ENCODE peak calls at places on chromosomes 11 and 22, in four cellular contexts. O, C, S and J are unnamed samples.

GRCh38 chr11:5204787-5205186 is 4.3 kb upstream of the OR51V1 start:
- DNase-seq in O (peak; percentile 80), C (peak; percentile 68), S (peak; percentile 54), J (peak; percentile 7)

GRCh38 chr22:49084203-49084602 is 743.5 kb downstream of the BRD1 start:
- DNase-seq in O (no peak), C (peak; percentile 37), S (no peak), J (no peak)

GRCh38 chr11:76768091-76769047 is 14.8 kb upstream of the TSKU start:
- DNase-seq in O (peak; percentile 36), C (no peak), S (no peak), J (no peak)

GRCh38 chr11:70692131-70692530 is 293.8 kb downstream of the CTTN start:
- DNase-seq in O (no peak), C (no peak), S (no peak), J (no peak)

GRCh38 chr11:86577663-86578636 is 94.5 kb downstream of the ME3 start:
- DNase-seq in O (peak; percentile 93), C (peak; percentile 58), S (peak; percentile 72), J (no peak)

GRCh38 chr11:17388609-17389204 is at the start of gene KCNJ11:
- DNase-seq in O (no peak), C (no peak), S (peak; percentile 26), J (no peak)

GRCh38 chr11:60625262-60625661 is 74.2 kb upstream of the MS4A8 start:
- DNase-seq in O (peak; percentile 72), C (peak; percentile 53), S (peak; percentile 34), J (peak; percentile 39)

GRCh38 chr22:37069319-37069718 is 17.8 kb downstream of the KCTD17 start:
- DNase-seq in O (peak; percentile 26), C (no peak), S (no peak), J (no peak)

GRCh38 chr11:2099523-2100316 is 39.5 kb downstream of the IGF2 start:
- DNase-seq in O (no peak), C (no peak), S (no peak), J (no peak)

GRCh38 chr22:20486229-20486628 is 9.4 kb downstream of the KLHL22 start:
- DNase-seq in O (peak; percentile 45), C (no peak), S (no peak), J (no peak)

GRCh38 chr11:56089697-56090096 is 3.4 kb upstream of the OR8I2 start:
- DNase-seq in O (no peak), C (no peak), S (no peak), J (no peak)

GRCh38 chr11:115134886-115135285 is 369.3 kb downstream of the CADM1 start:
- DNase-seq in O (no peak), C (no peak), S (no peak), J (no peak)

GRCh38 chr22:41482319-41482935 is 13.5 kb downstream of the ACO2 start:
- DNase-seq in O (peak; percentile 40), C (no peak), S (no peak), J (peak; percentile 15)

GRCh38 chr11:105357146-105357545 is 217.6 kb upstream of the CARD18 start:
- DNase-seq in O (no peak), C (no peak), S (no peak), J (no peak)

GRCh38 chr11:76033699-76034098 is 172.6 kb downstream of the WNT11 start:
- DNase-seq in O (no peak), C (no peak), S (no peak), J (peak; percentile 59)

GRCh38 chr11:80122211-80122610 is 681.4 kb upstream of the TENM4 start:
- DNase-seq in O (no peak), C (no peak), S (no peak), J (no peak)

GRCh38 chr11:86914836-86915519 is 40.2 kb downstream of the FZD4 start:
- DNase-seq in O (no peak), C (no peak), S (no peak), J (no peak)

GRCh38 chr11:126189109-126189929 is 22.1 kb downstream of the RPUSD4 start:
- DNase-seq in O (no peak), C (no peak), S (no peak), J (peak; percentile 87)

GRCh38 chr11:123841189-123841588 is 35.0 kb upstream of the OR6M1 start:
- DNase-seq in O (peak; percentile 11), C (no peak), S (no peak), J (no peak)

GRCh38 chr11:112525270-112525669 is 264.6 kb upstream of the PLET1 start:
- DNase-seq in O (peak; percentile 66), C (no peak), S (no peak), J (no peak)

GRCh38 chr22:29136715-29137700 is 64.2 kb downstream of the KREMEN1 start:
- DNase-seq in O (no peak), C (no peak), S (no peak), J (no peak)
- H3K4me3 ChIP-seq in O (no peak overlapping the region), C (no peak overlapping the region), S (no peak overlapping the region), J (no peak overlapping the region)

GRCh38 chr11:119759747-119760412 is 30.9 kb upstream of the NECTIN1 start:
- DNase-seq in O (no peak), C (no peak), S (no peak), J (no peak)
- H3K4me2 ChIP-seq in O (peak overlapping the region; percentile 18), C (peak overlapping the region; percentile 62), S (no peak overlapping the region), J (no peak overlapping the region)

DNA sequence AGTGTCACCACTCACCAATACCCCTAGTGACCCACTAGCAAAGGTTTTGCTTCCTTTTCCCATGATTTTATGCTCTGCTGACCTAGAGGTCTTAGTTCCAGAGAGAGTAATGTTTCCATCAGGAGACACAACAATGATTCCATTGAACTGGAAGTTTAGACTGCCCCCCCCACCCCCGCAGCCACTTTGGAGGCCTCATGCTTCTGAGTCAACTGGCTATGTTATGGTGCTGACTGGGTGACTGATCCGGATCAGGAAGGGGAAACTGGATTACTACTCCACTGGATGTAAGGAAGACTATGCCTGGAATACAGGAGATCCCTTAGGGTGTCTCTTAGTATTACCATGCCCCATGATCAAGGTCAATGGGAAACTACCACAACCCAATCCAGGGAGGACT is 633.6 kb downstream of the OPCML start:
- DNase-seq in O (no peak), C (no peak), S (no peak), J (no peak)
- H3K9me2 ChIP-seq in O (no peaks in the 10 kb centered on the region), C (no peaks in the 10 kb centered on the region), S (no peaks in the 10 kb centered on the region), J (no peaks in the 10 kb centered on the region)

DNA sequence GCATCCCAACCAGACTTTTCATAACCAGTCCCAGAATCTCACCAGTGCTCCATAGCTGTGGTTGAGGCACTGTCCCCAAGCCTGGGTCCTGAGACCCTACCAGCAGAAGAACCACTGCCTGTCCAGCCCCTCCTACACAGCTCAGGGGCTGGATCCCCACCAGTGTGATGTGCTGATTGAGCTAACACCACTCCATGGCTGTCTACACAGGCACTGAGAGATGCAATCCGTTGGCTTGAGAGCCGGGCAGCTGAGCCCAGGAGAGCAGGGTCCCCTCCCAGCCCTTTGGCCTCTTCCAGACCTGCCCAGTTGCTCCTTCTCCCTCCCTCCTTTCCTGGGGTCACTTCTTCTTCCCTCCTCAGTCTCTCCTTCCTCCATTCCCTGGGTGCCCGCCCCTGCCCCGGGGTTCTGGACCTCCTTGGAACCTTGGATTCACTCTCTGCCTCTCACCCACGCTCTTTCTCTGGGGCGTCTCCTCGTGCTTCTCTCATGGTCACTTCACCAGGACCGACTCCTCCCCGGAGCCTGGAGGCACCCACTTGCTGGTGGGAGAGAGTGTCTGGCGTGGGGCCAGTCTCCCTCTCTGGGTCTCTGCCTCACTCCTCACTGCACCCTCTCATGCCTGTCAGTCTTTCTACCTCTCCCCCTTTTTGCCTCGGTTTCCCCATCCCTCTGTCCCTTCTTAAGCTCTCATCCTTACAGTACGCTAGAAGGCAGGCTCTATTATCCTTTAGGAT is 705 bp upstream of the SCYL1 start:
- DNase-seq in O (peak; percentile 71), C (no peak), S (no peak), J (no peak)
- H3K4me3 ChIP-seq in O (peak overlapping the region; percentile 68), C (no peak overlapping the region), S (no peak overlapping the region), J (peak overlapping the region; percentile 51)

GRCh38 chr11:66969584-66970205 is 5.4 kb upstream of the C11orf86 start:
- DNase-seq in O (peak; percentile 84), C (no peak), S (no peak), J (no peak)

GRCh38 chr11:66970371-66970807 is 4.7 kb upstream of the C11orf86 start:
- DNase-seq in O (no peak), C (no peak), S (no peak), J (no peak)

GRCh38 chr11:66970808-66971442 is 4.2 kb upstream of the C11orf86 start:
- DNase-seq in O (peak; percentile 100), C (peak; percentile 89), S (peak; percentile 85), J (no peak)

GRCh38 chr11:66966351-66966750 is 8.2 kb upstream of the PC start:
- DNase-seq in O (no peak), C (no peak), S (peak; percentile 63), J (no peak)

GRCh38 chr11:66967670-66968425 is 7.3 kb upstream of the C11orf86 start:
- DNase-seq in O (peak; percentile 93), C (no peak), S (no peak), J (no peak)
- H3K4me2 ChIP-seq in O (peak overlapping the region; percentile 29), C (no peak overlapping the region), S (no peak overlapping the region), J (no peak overlapping the region)

GRCh38 chr11:132898021-132898420 is 634.3 kb downstream of the OPCML start:
- DNase-seq in O (no peak), C (no peak), S (no peak), J (no peak)
- H3K9me2 ChIP-seq in O (no peaks in the 10 kb centered on the region), C (no peaks in the 10 kb centered on the region), S (no peaks in the 10 kb centered on the region), J (no peaks in the 10 kb centered on the region)

GRCh38 chr11:119044708-119045107 is 12.3 kb downstream of the HYOU1 start:
- DNase-seq in O (no peak), C (no peak), S (no peak), J (no peak)

GRCh38 chr11:119048644-119049043 is 8.4 kb downstream of the HYOU1 start:
- DNase-seq in O (no peak), C (no peak), S (no peak), J (no peak)

GRCh38 chr11:119049081-119049480 is 7.9 kb downstream of the HYOU1 start:
- DNase-seq in O (no peak), C (no peak), S (no peak), J (no peak)

GRCh38 chr11:119046489-119046888 is 10.5 kb downstream of the HYOU1 start:
- DNase-seq in O (no peak), C (no peak), S (no peak), J (no peak)

GRCh38 chr11:119047205-119047604 is 9.8 kb downstream of the HYOU1 start:
- DNase-seq in O (no peak), C (no peak), S (no peak), J (no peak)
- H3K4me3 ChIP-seq in O (no peak overlapping the region), C (no peak overlapping the region), S (no peak overlapping the region), J (no peak overlapping the region)

DNA sequence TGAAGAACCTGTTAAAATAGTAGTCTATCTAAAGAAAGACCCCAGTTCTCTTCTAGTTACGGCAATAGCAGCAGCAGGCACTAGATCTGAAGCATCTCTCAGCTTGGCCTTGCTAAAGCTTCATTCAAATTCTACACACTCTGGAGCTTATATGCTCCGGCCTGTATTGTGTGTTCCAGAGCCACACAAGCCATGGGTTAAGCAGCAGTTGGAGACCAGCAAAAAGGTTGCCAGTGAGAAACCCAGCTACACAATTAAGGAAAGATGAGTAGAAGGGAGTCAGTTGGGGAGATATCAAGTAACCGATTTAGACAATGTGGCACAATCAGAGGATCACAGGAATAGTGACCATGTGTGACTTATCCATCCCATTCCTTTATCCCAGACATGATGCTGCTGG is 41.1 kb downstream of the PAX6 start:
- DNase-seq in O (no peak), C (no peak), S (no peak), J (no peak)
- H3K4me2 ChIP-seq in O (no peak overlapping the region), C (no peak overlapping the region), S (no peak overlapping the region), J (no peak overlapping the region)